ENCODE peak calls at places on chromosomes 2 and 18, in five cellular contexts. V is CD4-positive, CD25-positive, alpha-beta regulatory T cell; N is NCI-H774; K is fibroblast of pulmonary artery; J is activated T-cell treated with anti-CD3 and anti-CD28 coated beads, Interleukin-2, amount 50 U/mL, for 4 hours. X is an unnamed sample.

GRCh38 chr2:9174771-9175441 is 31.7 kb upstream of the ASAP2 start:
- DNase-seq in V (no peak), N (no peak), K (peak), J (no peak), X (peak)

GRCh38 chr2:48940606-48941005 is 185.1 kb upstream of the LHCGR start:
- DNase-seq in V (no peak), N (no peak), K (peak), J (no peak), X (no peak)

GRCh38 chr2:113901943-113902342 is 12.1 kb downstream of the ACTR3 start:
- DNase-seq in V (no peak), N (no peak), K (no peak), J (no peak), X (no peak)

GRCh38 chr2:158894078-158894477 is 74.4 kb upstream of the TANC1 start:
- DNase-seq in V (no peak), N (no peak), K (peak), J (no peak), X (no peak)

GRCh38 chr2:219912530-219912929 is 285.1 kb downstream of the SLC4A3 start:
- DNase-seq in V (no peak), N (no peak), K (peak), J (no peak), X (no peak)

GRCh38 chr2:106638043-106638442 is 150.9 kb downstream of the CD8B2 start:
- DNase-seq in V (no peak), N (peak), K (peak), J (no peak), X (peak)

GRCh38 chr2:3186766-3187165 is 190.9 kb downstream of the EIPR1 start:
- DNase-seq in V (no peak), N (no peak), K (no peak), J (no peak), X (no peak)

GRCh38 chr2:6730821-6731220 is 134.9 kb downstream of the CMPK2 start:
- DNase-seq in V (no peak), N (no peak), K (no peak), J (no peak), X (no peak)

GRCh38 chr2:240601831-240602160 is 15.3 kb downstream of the CAPN10 start:
- DNase-seq in V (no peak), N (no peak), K (no peak), J (no peak), X (no peak)

GRCh38 chr2:123061534-123061933 is 963.6 kb upstream of the CNTNAP5 start:
- DNase-seq in V (no peak), N (no peak), K (no peak), J (no peak), X (no peak)

GRCh38 chr18:62596145-62597005 is 73.5 kb downstream of the ZCCHC2 start:
- DNase-seq in V (no peak), N (no peak), K (peak), J (no peak), X (peak)

GRCh38 chr2:226443112-226443511 is 356.5 kb downstream of the IRS1 start:
- DNase-seq in V (no peak), N (no peak), K (no peak), J (no peak), X (no peak)

GRCh38 chr2:37985333-37985732 is 60.2 kb downstream of the RMDN2 start:
- DNase-seq in V (no peak), N (no peak), K (peak), J (no peak), X (no peak)

GRCh38 chr2:231890896-231891513 is 35.2 kb downstream of the NPPC start:
- DNase-seq in V (no peak), N (peak), K (no peak), J (no peak), X (peak)

GRCh38 chr2:127525692-127526141 is 572 bp downstream of the IWS1 start:
- DNase-seq in V (no peak), N (peak), K (peak), J (no peak), X (peak)

GRCh38 chr2:200469708-200470600 is 39.9 kb downstream of the KCTD18 start:
- DNase-seq in V (no peak), N (no peak), K (peak), J (no peak), X (no peak)

GRCh38 chr2:98936917-98937351 is 909 bp upstream of the CRACDL start:
- DNase-seq in V (no peak), N (no peak), K (no peak), J (no peak), X (no peak)

GRCh38 chr18:3454365-3455089 is 4.6 kb downstream of the TGIF1 start:
- DNase-seq in V (peak), N (peak), K (peak), J (peak), X (peak)

GRCh38 chr2:113264713-113265403 is 13.9 kb downstream of the PAX8 start:
- DNase-seq in V (no peak), N (no peak), K (no peak), J (no peak), X (no peak)

GRCh38 chr18:33440384-33441043 is at the start of gene CCDC178:
- DNase-seq in V (no peak), N (peak), K (peak), J (no peak), X (peak)

GRCh38 chr18:13791181-13791580 is 32.8 kb upstream of the MC5R start:
- DNase-seq in V (no peak), N (no peak), K (peak), J (no peak), X (no peak)

X was measured in NCI-H510A treated with DMSO at 0.1 percent for 48 hours.